ENCODE peak calls at places on chromosomes 16 and 17, in four cellular contexts. One of them, this sample, is unnamed.

GRCh38 chr17:57313276-57313835 is 57.0 kb downstream of the MSI2 start:
- DNase-seq in adrenal gland: no peak
- DNase-seq in stimulated activated CD4-positive, alpha-beta T cell treated with anti-CD3 and anti-CD28 coated beads, Interleukin-1b, Interleukin-23, amount 100 ng/mL, for 4 hours: no peak
- DNase-seq in posterior vena cava: no peak
- DNase-seq in this sample: no peak

GRCh38 chr17:13025264-13025627 is 7.4 kb upstream of the ELAC2 start:
- DNase-seq in posterior vena cava: no peak
- DNase-seq in adrenal gland: no peak
- DNase-seq in stimulated activated CD4-positive, alpha-beta T cell treated with anti-CD3 and anti-CD28 coated beads, Interleukin-1b, Interleukin-23, amount 100 ng/mL, for 4 hours: no peak
- DNase-seq in this sample: no peak

GRCh38 chr16:47037396-47037745 is 63.9 kb upstream of the DNAJA2 start:
- DNase-seq in stimulated activated CD4-positive, alpha-beta T cell treated with anti-CD3 and anti-CD28 coated beads, Interleukin-1b, Interleukin-23, amount 100 ng/mL, for 4 hours: peak
- DNase-seq in adrenal gland: peak
- DNase-seq in posterior vena cava: peak
- DNase-seq in this sample: no peak

GRCh38 chr17:16583781-16584180 is 14.8 kb upstream of the ZNF287 start:
- DNase-seq in adrenal gland: no peak
- DNase-seq in stimulated activated CD4-positive, alpha-beta T cell treated with anti-CD3 and anti-CD28 coated beads, Interleukin-1b, Interleukin-23, amount 100 ng/mL, for 4 hours: no peak
- DNase-seq in posterior vena cava: no peak
- DNase-seq in this sample: no peak

GRCh38 chr17:73028311-73028755 is 64.2 kb downstream of the SLC39A11 start:
- DNase-seq in adrenal gland: no peak
- DNase-seq in posterior vena cava: no peak
- DNase-seq in stimulated activated CD4-positive, alpha-beta T cell treated with anti-CD3 and anti-CD28 coated beads, Interleukin-1b, Interleukin-23, amount 100 ng/mL, for 4 hours: no peak
- DNase-seq in this sample: no peak

GRCh38 chr17:76515291-76515949 is 14.2 kb upstream of the RHBDF2 start:
- DNase-seq in adrenal gland: peak
- DNase-seq in stimulated activated CD4-positive, alpha-beta T cell treated with anti-CD3 and anti-CD28 coated beads, Interleukin-1b, Interleukin-23, amount 100 ng/mL, for 4 hours: peak
- DNase-seq in posterior vena cava: peak
- DNase-seq in this sample: no peak

GRCh38 chr16:61887903-61888302 is 148.3 kb downstream of the CDH8 start:
- DNase-seq in adrenal gland: peak
- DNase-seq in stimulated activated CD4-positive, alpha-beta T cell treated with anti-CD3 and anti-CD28 coated beads, Interleukin-1b, Interleukin-23, amount 100 ng/mL, for 4 hours: no peak
- DNase-seq in posterior vena cava: no peak
- DNase-seq in this sample: no peak

GRCh38 chr17:74201250-74201649 is 2.2 kb upstream of the RPL38 start:
- DNase-seq in adrenal gland: peak
- DNase-seq in stimulated activated CD4-positive, alpha-beta T cell treated with anti-CD3 and anti-CD28 coated beads, Interleukin-1b, Interleukin-23, amount 100 ng/mL, for 4 hours: no peak
- DNase-seq in posterior vena cava: no peak
- DNase-seq in this sample: no peak

GRCh38 chr17:17170346-17170976 is 35.7 kb downstream of the PLD6 start:
- DNase-seq in posterior vena cava: no peak
- DNase-seq in adrenal gland: no peak
- DNase-seq in stimulated activated CD4-positive, alpha-beta T cell treated with anti-CD3 and anti-CD28 coated beads, Interleukin-1b, Interleukin-23, amount 100 ng/mL, for 4 hours: no peak
- DNase-seq in this sample: peak

GRCh38 chr16:87459833-87460232 is 33.0 kb downstream of the ZCCHC14 start:
- DNase-seq in adrenal gland: no peak
- DNase-seq in stimulated activated CD4-positive, alpha-beta T cell treated with anti-CD3 and anti-CD28 coated beads, Interleukin-1b, Interleukin-23, amount 100 ng/mL, for 4 hours: no peak
- DNase-seq in posterior vena cava: no peak
- DNase-seq in this sample: peak

GRCh38 chr16:74734361-74735161 is 33.9 kb upstream of the MLKL start:
- DNase-seq in stimulated activated CD4-positive, alpha-beta T cell treated with anti-CD3 and anti-CD28 coated beads, Interleukin-1b, Interleukin-23, amount 100 ng/mL, for 4 hours: no peak
- DNase-seq in adrenal gland: no peak
- DNase-seq in posterior vena cava: no peak
- DNase-seq in this sample: no peak

GRCh38 chr17:39283098-39283497 is 57.4 kb upstream of the STAC2 start:
- DNase-seq in stimulated activated CD4-positive, alpha-beta T cell treated with anti-CD3 and anti-CD28 coated beads, Interleukin-1b, Interleukin-23, amount 100 ng/mL, for 4 hours: no peak
- DNase-seq in adrenal gland: no peak
- DNase-seq in posterior vena cava: no peak
- DNase-seq in this sample: no peak